ENCODE peak calls at places on chromosomes 6 and 20, in five cellular contexts. One of them, this sample, is unnamed.

GRCh38 chr20:1697592-1697991 is 40.0 kb upstream of the SIRPG start:
- DNase-seq in hepatocyte: no peak
- DNase-seq in GM13976: no peak
- DNase-seq in NB4: no peak
- DNase-seq in heart right ventricle: no peak
- DNase-seq in this sample: no peak

GRCh38 chr20:44187763-44188709 is 1.0 kb upstream of the JPH2 start:
- DNase-seq in heart right ventricle: no peak
- DNase-seq in hepatocyte: no peak
- DNase-seq in GM13976: no peak
- DNase-seq in NB4: peak
- DNase-seq in this sample: no peak

GRCh38 chr6:87731818-87732661 is 30.0 kb upstream of the AKIRIN2 start:
- DNase-seq in NB4: peak
- DNase-seq in GM13976: no peak
- DNase-seq in hepatocyte: peak
- DNase-seq in heart right ventricle: peak
- DNase-seq in this sample: peak

GRCh38 chr20:25408890-25409289 is 1.4 kb downstream of the GINS1 start:
- DNase-seq in GM13976: no peak
- DNase-seq in hepatocyte: no peak
- DNase-seq in NB4: no peak
- DNase-seq in heart right ventricle: no peak
- DNase-seq in this sample: no peak

GRCh38 chr20:55919319-55919718 is 86.0 kb downstream of the CBLN4 start:
- DNase-seq in heart right ventricle: no peak
- DNase-seq in GM13976: no peak
- DNase-seq in hepatocyte: no peak
- DNase-seq in NB4: no peak
- DNase-seq in this sample: no peak

GRCh38 chr6:628772-629171 is 28.1 kb downstream of the HUS1B start:
- DNase-seq in GM13976: peak
- DNase-seq in hepatocyte: no peak
- DNase-seq in heart right ventricle: no peak
- DNase-seq in NB4: no peak
- DNase-seq in this sample: peak

GRCh38 chr6:36358235-36358915 is 21.7 kb upstream of the BNIP5 start:
- DNase-seq in hepatocyte: peak
- DNase-seq in heart right ventricle: no peak
- DNase-seq in NB4: no peak
- DNase-seq in GM13976: no peak
- DNase-seq in this sample: peak

GRCh38 chr6:145814501-145815350 is at the start of gene FBXO30:
- DNase-seq in GM13976: peak
- DNase-seq in NB4: peak
- DNase-seq in heart right ventricle: peak
- DNase-seq in hepatocyte: peak
- DNase-seq in this sample: peak

GRCh38 chr6:160174681-160175080 is 53.1 kb downstream of the SLC22A1 start:
- DNase-seq in heart right ventricle: no peak
- DNase-seq in hepatocyte: no peak
- DNase-seq in NB4: no peak
- DNase-seq in GM13976: no peak
- DNase-seq in this sample: no peak

GRCh38 chr20:62707981-62708521 is 585 bp upstream of the NTSR1 start:
- DNase-seq in hepatocyte: no peak
- DNase-seq in GM13976: no peak
- DNase-seq in heart right ventricle: peak
- DNase-seq in NB4: peak
- DNase-seq in this sample: peak
- TF ChIP-seq CTCF in hepatocyte: peak
- TF ChIP-seq CTCF in GM13976: no peak
- TF ChIP-seq CTCF in heart right ventricle: no peak
- TF ChIP-seq CTCF in NB4: peak
- TF ChIP-seq CTCF in this sample: peak

DNA sequence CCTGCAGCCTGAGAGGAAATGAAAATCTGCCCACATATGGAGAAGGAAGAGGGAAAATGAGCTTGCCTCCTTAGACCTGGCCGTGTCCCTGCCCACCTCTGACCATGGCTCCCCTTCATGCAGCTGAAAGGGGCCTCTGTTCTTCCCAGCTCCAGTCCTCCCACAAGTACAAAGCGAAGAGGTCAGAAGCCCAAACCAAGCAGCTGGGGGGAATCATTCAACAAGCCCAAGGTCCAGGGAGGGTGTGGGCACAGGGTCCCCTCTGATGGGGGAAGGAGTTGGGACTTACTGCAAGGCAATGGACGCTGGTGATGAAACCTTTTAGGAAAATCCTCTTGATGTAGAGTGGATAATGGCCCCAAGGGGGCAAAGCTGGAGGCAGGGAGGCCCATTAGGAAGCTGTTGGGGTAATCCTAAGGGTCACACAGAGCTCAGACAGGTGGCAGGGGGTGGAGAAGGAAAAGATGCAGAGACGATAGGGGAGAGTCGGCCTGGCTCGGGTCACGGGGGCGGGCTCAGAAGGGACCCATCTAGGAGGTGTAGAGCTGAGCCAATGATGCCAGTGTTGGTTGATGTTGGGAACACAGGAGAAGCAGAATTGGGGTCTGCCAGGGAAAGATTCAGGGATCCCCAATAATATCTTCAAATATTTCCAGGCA is 16.1 kb upstream of the GRM4 start:
- DNase-seq in hepatocyte: no peak
- DNase-seq in GM13976: no peak
- DNase-seq in heart right ventricle: no peak
- DNase-seq in NB4: no peak
- DNase-seq in this sample: no peak
- TF ChIP-seq CTCF in hepatocyte: no peak
- TF ChIP-seq CTCF in GM13976: no peak
- TF ChIP-seq CTCF in heart right ventricle: no peak
- TF ChIP-seq CTCF in NB4: no peak
- TF ChIP-seq CTCF in this sample: no peak

GRCh38 chr20:46699651-46700359 is 9.6 kb upstream of the SLC2A10 start:
- DNase-seq in hepatocyte: peak
- DNase-seq in NB4: peak
- DNase-seq in GM13976: no peak
- DNase-seq in heart right ventricle: no peak
- DNase-seq in this sample: no peak
- TF ChIP-seq CTCF in hepatocyte: peak
- TF ChIP-seq CTCF in NB4: peak
- TF ChIP-seq CTCF in GM13976: peak
- TF ChIP-seq CTCF in heart right ventricle: no peak
- TF ChIP-seq CTCF in this sample: peak

DNA sequence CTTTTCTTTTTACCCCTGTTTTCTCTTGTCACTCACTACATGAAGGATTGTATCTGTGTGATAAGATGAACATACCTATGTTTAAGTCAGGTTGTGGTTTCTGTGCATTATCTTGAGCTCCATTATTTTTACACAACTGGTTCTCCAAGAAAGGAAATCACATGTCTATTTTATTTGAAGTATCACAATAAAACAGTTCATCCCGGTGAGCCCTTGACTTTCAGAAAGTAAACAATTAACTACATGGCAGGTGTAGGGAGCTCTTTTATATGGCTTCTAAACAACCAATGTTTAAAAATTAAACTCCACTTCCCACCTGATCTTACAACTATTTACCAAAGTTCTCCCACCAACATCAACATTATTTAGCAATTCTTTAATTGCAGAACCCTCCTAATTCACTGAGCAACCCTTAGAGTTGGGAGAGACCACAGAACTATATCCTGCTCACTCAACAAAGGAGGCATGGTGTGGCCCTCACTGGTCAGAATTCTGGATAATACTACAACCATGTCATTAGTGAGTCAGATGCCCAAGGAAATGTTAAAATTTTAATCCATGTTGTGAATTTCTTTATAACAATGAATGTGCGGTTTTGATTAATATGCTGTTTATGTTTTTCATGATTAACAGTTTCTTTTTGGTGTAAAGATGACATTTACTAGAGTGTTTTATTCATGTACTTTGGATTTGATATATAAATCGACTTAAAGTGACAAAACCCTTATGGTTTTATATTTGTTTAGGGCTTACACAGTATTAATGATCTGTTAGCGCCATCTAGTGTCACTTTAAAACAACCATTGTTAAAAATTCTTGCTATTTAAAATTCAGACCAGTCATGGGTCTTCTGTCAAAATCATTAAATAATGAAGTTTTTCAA is 50.0 kb upstream of the SCGN start:
- DNase-seq in heart right ventricle: no peak
- DNase-seq in GM13976: peak
- DNase-seq in hepatocyte: peak
- DNase-seq in NB4: peak
- DNase-seq in this sample: peak
- TF ChIP-seq CTCF in heart right ventricle: peak
- TF ChIP-seq CTCF in GM13976: peak
- TF ChIP-seq CTCF in hepatocyte: peak
- TF ChIP-seq CTCF in NB4: no peak
- TF ChIP-seq CTCF in this sample: peak

GRCh38 chr6:108175592-108176279 is 9.9 kb downstream of the NR2E1 start:
- DNase-seq in GM13976: no peak
- DNase-seq in NB4: peak
- DNase-seq in heart right ventricle: no peak
- DNase-seq in hepatocyte: no peak
- DNase-seq in this sample: no peak
- TF ChIP-seq CTCF in GM13976: peak
- TF ChIP-seq CTCF in NB4: peak
- TF ChIP-seq CTCF in heart right ventricle: no peak
- TF ChIP-seq CTCF in hepatocyte: peak
- TF ChIP-seq CTCF in this sample: no peak

GRCh38 chr20:62694106-62694505 is 14.5 kb upstream of the NTSR1 start:
- DNase-seq in hepatocyte: no peak
- DNase-seq in NB4: no peak
- DNase-seq in heart right ventricle: no peak
- DNase-seq in GM13976: no peak
- DNase-seq in this sample: no peak
- TF ChIP-seq CTCF in hepatocyte: no peak
- TF ChIP-seq CTCF in NB4: no peak
- TF ChIP-seq CTCF in heart right ventricle: no peak
- TF ChIP-seq CTCF in GM13976: no peak
- TF ChIP-seq CTCF in this sample: no peak

This sample was measured in GM13977.